ENCODE peak calls at places on chromosomes 6 and 20, in five cellular contexts. U is psoas muscle; N is AG04450; O is CD4-positive, alpha-beta T cell; L is mammary epithelial cell. V is an unnamed sample.

GRCh38 chr6:138605958-138606357 is 106.7 kb upstream of the NHSL1 start:
- DNase-seq in U (no peak), N (no peak), O (no peak), L (no peak), V (no peak)

GRCh38 chr20:37454636-37455035 is 66.4 kb upstream of the NNAT start:
- DNase-seq in U (no peak), N (no peak), O (no peak), L (no peak), V (no peak)

GRCh38 chr20:19757487-19757972 is 528 bp upstream of the RIN2 start:
- DNase-seq in U (peak), N (peak), O (no peak), L (peak), V (peak)

GRCh38 chr6:149060300-149060984 is 257.1 kb upstream of the TAB2 start:
- DNase-seq in U (no peak), N (no peak), O (peak), L (no peak), V (no peak)

GRCh38 chr20:54167909-54168872 is 5.6 kb downstream of the CYP24A1 start:
- DNase-seq in U (no peak), N (no peak), O (no peak), L (no peak), V (peak)

GRCh38 chr6:70673601-70674000 is 5.9 kb downstream of the SMAP1 start:
- DNase-seq in U (no peak), N (no peak), O (no peak), L (peak), V (no peak)

GRCh38 chr6:22149501-22150490 is 147.0 kb downstream of the PRL start:
- DNase-seq in U (no peak), N (peak), O (no peak), L (no peak), V (no peak)

GRCh38 chr6:446418-447366 is 55.1 kb downstream of the IRF4 start:
- DNase-seq in U (no peak), N (no peak), O (peak), L (no peak), V (no peak)

GRCh38 chr20:57941572-57942381 is 232.0 kb upstream of the PMEPA1 start:
- DNase-seq in U (no peak), N (no peak), O (no peak), L (peak), V (peak)

GRCh38 chr6:33277663-33278391 is 904 bp downstream of the B3GALT4 start:
- DNase-seq in U (no peak), N (no peak), O (no peak), L (no peak), V (no peak)

GRCh38 chr6:89799756-89800155 is 19.8 kb downstream of the MDN1 start:
- DNase-seq in U (no peak), N (no peak), O (no peak), L (no peak), V (no peak)

GRCh38 chr6:54291146-54291545 is 17.1 kb upstream of the TINAG start:
- DNase-seq in U (no peak), N (no peak), O (no peak), L (peak), V (peak)

GRCh38 chr6:7145269-7146078 is 37.7 kb downstream of the RREB1 start:
- DNase-seq in U (no peak), N (no peak), O (no peak), L (peak), V (no peak)

GRCh38 chr20:62303327-62304226 is 780 bp downstream of the ADRM1 start:
- DNase-seq in U (no peak), N (no peak), O (no peak), L (peak), V (no peak)

GRCh38 chr6:155314773-155315515 is 660 bp upstream of the TFB1M start:
- DNase-seq in U (peak), N (peak), O (no peak), L (peak), V (peak)

GRCh38 chr6:151514000-151514730 is 20.3 kb downstream of the CCDC170 start:
- DNase-seq in U (no peak), N (no peak), O (no peak), L (no peak), V (no peak)

GRCh38 chr20:53413188-53413631 is 180.4 kb downstream of the ZNF217 start:
- DNase-seq in U (no peak), N (no peak), O (peak), L (no peak), V (peak)

GRCh38 chr6:30759575-30760239 is 15.4 kb upstream of the IER3 start:
- DNase-seq in U (no peak), N (peak), O (no peak), L (peak), V (peak)

GRCh38 chr6:33705268-33705885 is 6.1 kb downstream of the UQCC2 start:
- DNase-seq in U (no peak), N (no peak), O (no peak), L (no peak), V (no peak)

GRCh38 chr6:155850408-155850841 is 394.8 kb upstream of the NOX3 start:
- DNase-seq in U (no peak), N (no peak), O (no peak), L (peak), V (no peak)

GRCh38 chr20:62977613-62978558 is 25.4 kb downstream of the SLC17A9 start:
- DNase-seq in U (no peak), N (no peak), O (peak), L (no peak), V (peak)

GRCh38 chr6:16909599-16910360 is 148.5 kb upstream of the ATXN1 start:
- DNase-seq in U (no peak), N (no peak), O (no peak), L (peak), V (no peak)

GRCh38 chr6:107543567-107543966 is 53.6 kb downstream of the SOBP start:
- DNase-seq in U (no peak), N (no peak), O (no peak), L (no peak), V (no peak)

GRCh38 chr20:33291830-33292355 is 8.9 kb downstream of the BPIFB1 start:
- DNase-seq in U (no peak), N (no peak), O (peak), L (peak), V (peak)

DNA sequence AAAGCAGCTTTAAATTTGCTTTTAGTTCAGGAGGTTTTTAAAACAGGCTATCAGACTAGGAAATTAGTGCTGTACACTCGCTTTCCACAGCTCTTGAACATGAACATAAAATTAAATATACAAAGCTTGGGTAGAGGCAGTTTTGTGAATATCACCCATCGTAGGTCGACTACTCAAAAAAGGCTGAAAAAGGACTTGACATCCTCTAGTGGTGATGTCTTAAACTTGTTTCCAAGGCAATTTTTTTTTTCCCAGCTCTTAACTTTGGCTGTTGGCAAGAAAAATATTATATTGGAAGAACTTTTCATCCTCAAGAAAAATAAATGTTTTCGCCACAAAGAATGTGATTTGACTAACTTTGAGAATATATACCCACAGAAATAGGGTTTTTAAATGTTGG is 2.9 kb downstream of the MAP7 start:
- DNase-seq in U (no peak), N (no peak), O (no peak), L (peak), V (peak)
- TF ChIP-seq CTCF in U (no peak), N (peak), O (no peak), L (peak), V (peak)

GRCh38 chr6:11772109-11772830 is 6.3 kb downstream of the ADTRP start:
- DNase-seq in U (peak), N (peak), O (no peak), L (peak), V (peak)
- H3K27ac ChIP-seq in U (no peak), N (peak), O (no peak), L (peak), V (peak)

GRCh38 chr6:111565316-111566221 is 40.1 kb downstream of the TRAF3IP2 start:
- DNase-seq in U (no peak), N (no peak), O (no peak), L (no peak), V (no peak)

GRCh38 chr6:111566222-111566717 is 39.4 kb downstream of the TRAF3IP2 start:
- DNase-seq in U (no peak), N (no peak), O (no peak), L (no peak), V (no peak)

GRCh38 chr6:111569951-111570350 is 35.7 kb downstream of the TRAF3IP2 start:
- DNase-seq in U (no peak), N (no peak), O (no peak), L (no peak), V (no peak)

GRCh38 chr6:111564482-111564945 is 41.2 kb downstream of the TRAF3IP2 start:
- DNase-seq in U (peak), N (no peak), O (no peak), L (peak), V (no peak)

GRCh38 chr6:111566873-111567517 is 38.7 kb downstream of the TRAF3IP2 start:
- DNase-seq in U (no peak), N (no peak), O (no peak), L (peak), V (no peak)
- TF ChIP-seq CTCF in U (no peak), N (no peak), O (no peak), L (no peak), V (no peak)

GRCh38 chr6:170291271-170292110 is 613 bp upstream of the DLL1 start:
- DNase-seq in U (peak), N (no peak), O (peak), L (peak), V (no peak)
- H3K27ac ChIP-seq in U (peak), N (no peak), O (no peak), L (no peak), V (peak)

GRCh38 chr6:118785601-118786000 is 108.4 kb upstream of the ASF1A start:
- DNase-seq in U (no peak), N (no peak), O (no peak), L (no peak), V (no peak)
- TF ChIP-seq CTCF in U (no peak), N (no peak), O (no peak), L (no peak), V (no peak)

DNA sequence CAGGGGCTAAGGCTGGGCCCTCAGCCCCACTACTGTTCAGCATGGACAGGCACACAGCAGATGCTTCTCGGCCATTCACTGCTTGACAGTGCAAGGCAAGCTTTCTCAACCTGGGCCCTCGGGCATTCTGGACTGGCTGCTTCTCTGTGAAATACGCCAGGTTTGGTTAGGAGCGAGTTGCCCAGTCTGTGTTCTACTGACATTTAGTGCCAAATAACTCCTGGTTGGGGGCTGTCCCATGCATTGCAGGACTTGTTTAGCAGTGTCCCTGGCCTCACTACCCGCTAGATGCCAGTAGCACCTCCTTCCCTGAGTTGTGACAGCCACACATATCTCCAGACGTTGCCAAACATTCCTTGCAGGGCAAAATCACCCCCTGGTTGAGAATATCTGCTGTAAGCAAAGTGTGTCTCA is 156.9 kb downstream of the CEBPB start:
- DNase-seq in U (no peak), N (no peak), O (no peak), L (no peak), V (no peak)
- H3K27ac ChIP-seq in U (peak), N (no peak), O (no peak), L (no peak), V (peak)

DNA sequence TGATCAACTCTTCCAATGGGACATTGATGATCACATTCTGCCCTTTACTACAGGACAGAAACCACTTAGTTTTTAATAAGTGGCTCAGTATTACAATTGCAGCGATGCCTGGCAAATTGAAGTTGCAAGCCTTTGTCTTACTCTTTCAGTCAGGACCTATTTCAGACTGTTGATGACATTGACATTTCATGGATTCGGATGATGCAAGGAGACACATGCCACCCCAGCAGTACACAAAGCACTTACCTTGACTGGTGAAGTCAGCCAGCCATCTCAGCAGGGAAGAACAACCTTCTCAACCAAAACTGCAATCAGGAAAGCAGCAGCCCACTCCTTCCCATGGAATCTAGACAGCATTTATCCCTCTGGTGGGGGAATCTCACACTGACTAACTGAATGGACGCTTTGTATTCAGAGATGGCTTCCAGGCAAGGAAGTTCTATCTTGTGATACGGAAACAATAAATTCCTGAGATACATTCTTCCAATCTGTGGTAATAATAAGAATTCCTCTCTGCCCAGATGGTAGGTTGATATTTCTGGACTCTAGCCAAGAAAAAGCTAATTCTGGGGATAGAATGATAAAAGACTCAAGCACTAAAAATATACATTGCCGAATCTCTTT is 24.8 kb downstream of the NFYA start:
- DNase-seq in U (no peak), N (no peak), O (no peak), L (peak), V (no peak)
- TF ChIP-seq CTCF in U (no peak), N (peak), O (no peak), L (peak), V (no peak)

V was measured in RWPE1.